ENCODE peak calls at places on chromosomes 7 and 10, in five cellular contexts. B is H1, T is endothelial cell of umbilical vein, Q is MM.1S, W is PC-3. N is an unnamed sample.
A peak's percentile ranks its signal among the peaks of the same experiment; 100 is the strongest.

GRCh38 chr10:11886851-11887250 is 63.7 kb downstream of the PROSER2 start:
- DNase-seq in B (no peak), T (no peak), Q (no peak), W (peak; percentile 57), N (no peak)

GRCh38 chr10:6418613-6419216 is 161.4 kb downstream of the PRKCQ start:
- DNase-seq in B (no peak), T (no peak), Q (no peak), W (no peak), N (no peak)

GRCh38 chr7:71787513-71787912 is 624.6 kb downstream of the CALN1 start:
- DNase-seq in B (no peak), T (no peak), Q (no peak), W (no peak), N (no peak)

GRCh38 chr10:108791030-108791429 is 1132.3 kb downstream of the XPNPEP1 start:
- DNase-seq in B (no peak), T (no peak), Q (no peak), W (peak; percentile 54), N (no peak)

GRCh38 chr7:139105037-139105382 is 4.5 kb downstream of the ZC3HAV1 start:
- DNase-seq in B (no peak), T (no peak), Q (peak; percentile 38), W (no peak), N (no peak)

GRCh38 chr7:77800730-77801129 is 2.2 kb downstream of the PHTF2 start:
- DNase-seq in B (no peak), T (no peak), Q (no peak), W (no peak), N (no peak)

GRCh38 chr7:92292981-92293380 is 47.2 kb downstream of the ANKIB1 start:
- DNase-seq in B (no peak), T (no peak), Q (no peak), W (no peak), N (no peak)

GRCh38 chr7:89029864-89030263 is 234.3 kb upstream of the TEX47 start:
- DNase-seq in B (no peak), T (peak; percentile 8), Q (peak; percentile 40), W (peak; percentile 45), N (no peak)

GRCh38 chr10:73989594-73990142 is 8.2 kb upstream of the VCL start:
- DNase-seq in B (no peak), T (no peak), Q (no peak), W (no peak), N (no peak)

GRCh38 chr7:132548489-132549078 is 27.7 kb downstream of the PLXNA4 start:
- DNase-seq in B (no peak), T (peak; percentile 61), Q (no peak), W (peak; percentile 79), N (no peak)

GRCh38 chr7:93228302-93228701 is 2.0 kb upstream of the HEPACAM2 start:
- DNase-seq in B (no peak), T (peak; percentile 67), Q (peak; percentile 76), W (peak; percentile 81), N (peak; percentile 85)

GRCh38 chr7:150383710-150384397 is 4.7 kb downstream of the ZNF775 start:
- DNase-seq in B (peak; percentile 94), T (no peak), Q (peak; percentile 90), W (no peak), N (peak; percentile 79)

GRCh38 chr10:95664543-95664942 is 8.0 kb upstream of the ALDH18A1 start:
- DNase-seq in B (no peak), T (no peak), Q (no peak), W (no peak), N (no peak)

GRCh38 chr10:85611746-85612377 is 754.7 kb downstream of the GRID1 start:
- DNase-seq in B (no peak), T (no peak), Q (no peak), W (no peak), N (no peak)

GRCh38 chr10:48598936-48599829 is 5.7 kb downstream of the ARHGAP22 start:
- DNase-seq in B (no peak), T (no peak), Q (no peak), W (no peak), N (no peak)

GRCh38 chr10:50576245-50576815 is 47.4 kb downstream of the SGMS1 start:
- DNase-seq in B (no peak), T (no peak), Q (no peak), W (peak; percentile 80), N (no peak)

GRCh38 chr10:97589479-97589878 is at the start of gene C10orf62:
- DNase-seq in B (no peak), T (no peak), Q (no peak), W (no peak), N (no peak)

GRCh38 chr7:135174941-135175340 is 4.4 kb upstream of the CYREN start:
- DNase-seq in B (no peak), T (no peak), Q (no peak), W (no peak), N (no peak)

GRCh38 chr7:15603124-15603523 is 41.3 kb upstream of the AGMO start:
- DNase-seq in B (no peak), T (no peak), Q (no peak), W (no peak), N (no peak)

GRCh38 chr7:43700059-43700501 is 29.2 kb downstream of the COA1 start:
- DNase-seq in B (no peak), T (peak; percentile 69), Q (peak; percentile 60), W (peak; percentile 80), N (peak; percentile 63)

GRCh38 chr7:68125173-68125572 is 1128.5 kb downstream of the TYW1 start:
- DNase-seq in B (no peak), T (no peak), Q (peak; percentile 19), W (no peak), N (no peak)

GRCh38 chr7:103964269-103964668 is 25.2 kb downstream of the RELN start:
- DNase-seq in B (no peak), T (no peak), Q (no peak), W (no peak), N (no peak)

GRCh38 chr7:19969859-19970493 is 196.6 kb upstream of the TMEM196 start:
- DNase-seq in B (no peak), T (peak; percentile 70), Q (no peak), W (peak; percentile 85), N (peak; percentile 50)

GRCh38 chr7:55545496-55545895 is 26.8 kb downstream of the VOPP1 start:
- DNase-seq in B (no peak), T (no peak), Q (no peak), W (peak; percentile 82), N (no peak)

GRCh38 chr10:97632949-97633884 is at the start of gene MORN4:
- DNase-seq in B (peak; percentile 69), T (peak; percentile 91), Q (peak; percentile 87), W (peak; percentile 90), N (peak; percentile 96)

GRCh38 chr10:7274293-7274692 is 136.5 kb downstream of the SFMBT2 start:
- DNase-seq in B (no peak), T (no peak), Q (no peak), W (no peak), N (no peak)

GRCh38 chr10:49620841-49621378 is 7.1 kb downstream of the CHAT start:
- DNase-seq in B (no peak), T (no peak), Q (no peak), W (no peak), N (no peak)

GRCh38 chr10:103067951-103068350 is 125.1 kb downstream of the NT5C2 start:
- DNase-seq in B (no peak), T (no peak), Q (no peak), W (no peak), N (no peak)

GRCh38 chr10:99595236-99595635 is 25.0 kb downstream of the SLC25A28 start:
- DNase-seq in B (no peak), T (no peak), Q (no peak), W (no peak), N (no peak)

GRCh38 chr10:122565766-122566206 is 5.2 kb downstream of the DMBT1 start:
- DNase-seq in B (peak; percentile 44), T (peak; percentile 89), Q (peak; percentile 42), W (peak; percentile 88), N (peak; percentile 89)

GRCh38 chr10:117656385-117657367 is 114.1 kb downstream of the EMX2 start:
- DNase-seq in B (no peak), T (no peak), Q (peak; percentile 35), W (no peak), N (no peak)

DNA sequence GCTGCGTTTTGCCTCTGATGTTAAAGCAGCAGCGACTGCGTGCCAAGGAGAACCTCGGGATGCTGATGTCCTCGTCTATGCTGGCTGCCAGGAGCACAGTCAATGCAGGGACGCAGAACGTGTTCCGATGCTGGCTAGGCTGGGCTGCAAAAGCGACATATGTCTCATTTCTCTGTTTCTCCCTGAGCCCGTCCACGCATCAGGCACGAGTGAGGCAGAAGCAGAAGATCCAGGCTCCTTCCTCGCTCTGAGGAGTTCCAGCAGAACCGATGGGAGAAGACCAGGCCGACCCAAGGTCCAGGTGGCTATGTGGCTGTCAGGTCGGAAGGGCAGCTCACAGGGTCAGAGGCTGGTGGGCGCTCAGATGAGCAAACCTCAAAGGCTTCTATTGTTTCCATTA is 3.7 kb upstream of the FOXL3 start:
- DNase-seq in B (no peak), T (no peak), Q (no peak), W (no peak), N (no peak)
- TF ChIP-seq EZH2 in B (no peak), T (no peak), Q (no peak), W (no peak), N (no peak)

DNA sequence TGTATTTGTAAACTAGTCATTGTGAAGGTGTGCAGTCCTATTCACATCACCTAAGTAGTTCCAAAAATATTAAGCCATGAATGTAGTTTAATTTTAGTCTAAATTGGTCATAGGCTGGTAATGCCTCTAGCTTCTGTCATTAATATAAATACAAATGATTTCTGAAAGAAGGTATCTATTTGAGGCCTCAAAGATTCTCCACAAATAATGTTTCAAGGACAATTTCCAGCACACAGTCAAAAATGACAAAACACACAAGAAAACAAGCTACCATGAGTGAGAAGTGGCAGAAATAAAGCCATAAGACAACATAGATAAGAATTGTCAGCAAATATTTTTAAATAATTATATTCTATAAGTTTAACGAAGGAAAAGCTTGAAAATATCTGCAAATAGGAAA is 66.7 kb upstream of the PDK4 start:
- DNase-seq in B (no peak), T (no peak), Q (no peak), W (no peak), N (no peak)
- H3K79me2 ChIP-seq in B (no peaks in the 10 kb centered on the region), T (no peaks in the 10 kb centered on the region), Q (no peaks in the 10 kb centered on the region), W (no peaks in the 10 kb centered on the region), N (no peaks in the 10 kb centered on the region)

DNA sequence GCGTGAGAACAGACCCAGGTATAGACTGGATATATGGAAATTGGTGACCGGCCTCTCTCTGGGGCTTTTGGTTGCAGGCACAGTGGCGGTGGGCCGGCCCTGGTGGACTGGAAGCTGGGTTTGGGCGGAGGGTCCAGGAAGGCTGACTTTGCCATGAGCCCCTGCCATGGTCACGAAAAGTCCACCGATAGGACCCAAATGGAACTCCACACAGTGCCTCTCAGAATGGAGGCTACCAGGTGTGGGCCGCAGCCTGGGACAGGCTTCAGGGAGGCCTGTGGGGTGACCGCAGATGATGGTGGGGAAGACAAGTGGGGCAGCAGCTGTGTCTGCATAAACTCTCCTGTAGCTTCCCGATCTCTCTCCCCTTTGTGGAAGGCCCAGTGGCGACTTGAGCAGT is 123.2 kb downstream of the DNAJB6 start:
- DNase-seq in B (no peak), T (no peak), Q (no peak), W (no peak), N (no peak)
- H3K27me3 ChIP-seq in B (peaks cover 3% of the 10 kb centered on the region), T (no peaks in the 10 kb centered on the region), Q (peaks cover 88% of the 10 kb centered on the region), W (no peaks in the 10 kb centered on the region), N (peaks cover 4% of the 10 kb centered on the region)

GRCh38 chr7:53811555-53812079 is 730.6 kb upstream of the VSTM2A start:
- DNase-seq in B (no peak), T (no peak), Q (no peak), W (peak; percentile 50), N (no peak)

DNA sequence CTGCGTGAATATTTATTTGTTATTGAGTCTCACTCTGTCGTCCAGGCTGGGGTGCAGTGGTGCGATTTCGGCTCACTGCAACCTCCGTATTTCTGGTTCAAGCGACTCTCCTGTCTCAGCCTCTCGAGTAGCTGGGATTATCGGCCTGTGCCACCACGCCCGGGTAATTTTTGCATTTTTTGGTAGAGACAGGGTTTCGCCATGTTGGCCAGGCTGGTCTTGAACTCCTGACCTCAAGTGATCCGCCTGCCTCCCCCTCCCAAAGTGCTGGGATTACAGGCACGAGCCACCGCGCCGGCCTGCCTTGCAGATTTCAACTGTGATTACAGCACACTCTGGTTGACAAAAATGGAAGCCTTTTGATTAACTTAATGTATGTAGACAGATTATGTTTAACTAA is 730.0 kb upstream of the VSTM2A start:
- DNase-seq in B (no peak), T (no peak), Q (no peak), W (no peak), N (no peak)
- TF ChIP-seq EZH2 in B (no peak), T (no peak), Q (no peak), W (no peak), N (no peak)